ENCODE peak calls at places on chromosome 3, in six cellular contexts. K is endothelial cell of umbilical vein, Q is esophagus muscularis mucosa, D is endothelial cell, T is AG04450, N is heart right ventricle. R is an unnamed sample.

GRCh38 chr3:141876891-141877561 is 583 bp downstream of the ATP1B3 start:
- DNase-seq in K (peak; percentile 64), Q (no peak), D (peak; percentile 50), T (no peak), N (peak; percentile 49), R (peak; percentile 37)

GRCh38 chr3:14583543-14584091 is 43.5 kb upstream of the GRIP2 start:
- DNase-seq in K (no peak), Q (no peak), D (no peak), T (no peak), N (no peak), R (no peak)

GRCh38 chr3:141063831-141064230 is 12.7 kb downstream of the SPSB4 start:
- DNase-seq in K (no peak), Q (no peak), D (no peak), T (no peak), N (no peak), R (no peak)

GRCh38 chr3:127690823-127691452 is 18.2 kb downstream of the ABTB1 start:
- DNase-seq in K (peak; percentile 48), Q (no peak), D (peak; percentile 68), T (no peak), N (no peak), R (no peak)

GRCh38 chr3:151328298-151329036 is 882 bp downstream of the P2RY13 start:
- DNase-seq in K (no peak), Q (no peak), D (no peak), T (no peak), N (no peak), R (no peak)

GRCh38 chr3:53303549-53303948 is 43.8 kb downstream of the DCP1A start:
- DNase-seq in K (no peak), Q (no peak), D (no peak), T (no peak), N (peak; percentile 53), R (no peak)

GRCh38 chr3:50257990-50258389 is 11.0 kb upstream of the SEMA3B start:
- DNase-seq in K (no peak), Q (no peak), D (no peak), T (no peak), N (no peak), R (no peak)

GRCh38 chr3:14273886-14274517 is 95.4 kb downstream of the LSM3 start:
- DNase-seq in K (no peak), Q (no peak), D (no peak), T (no peak), N (no peak), R (no peak)

GRCh38 chr3:25009665-25010064 is 418.4 kb upstream of the RARB start:
- DNase-seq in K (no peak), Q (no peak), D (no peak), T (no peak), N (no peak), R (no peak)

GRCh38 chr3:186307594-186307993 is 54.4 kb downstream of the DGKG start:
- DNase-seq in K (peak; percentile 38), Q (no peak), D (peak; percentile 46), T (peak; percentile 18), N (no peak), R (no peak)

GRCh38 chr3:23648326-23648964 is 157.3 kb upstream of the UBE2E1 start:
- DNase-seq in K (peak; percentile 26), Q (peak; percentile 62), D (no peak), T (no peak), N (no peak), R (no peak)

GRCh38 chr3:41933154-41933676 is 28.7 kb downstream of the ULK4 start:
- DNase-seq in K (peak; percentile 21), Q (peak; percentile 37), D (no peak), T (peak; percentile 62), N (no peak), R (no peak)

GRCh38 chr3:61452536-61452991 is 108.8 kb upstream of the PTPRG start:
- DNase-seq in K (no peak), Q (no peak), D (no peak), T (peak; percentile 18), N (no peak), R (no peak)

GRCh38 chr3:122576174-122576940 is 1.1 kb upstream of the PARP15 start:
- DNase-seq in K (no peak), Q (no peak), D (no peak), T (no peak), N (no peak), R (peak; percentile 79)

GRCh38 chr3:161042023-161042501 is 63.1 kb downstream of the B3GALNT1 start:
- DNase-seq in K (peak; percentile 43), Q (no peak), D (no peak), T (no peak), N (no peak), R (no peak)

GRCh38 chr3:13009132-13009945 is 63.9 kb downstream of the IQSEC1 start:
- DNase-seq in K (peak; percentile 8), Q (no peak), D (no peak), T (no peak), N (peak; percentile 66), R (peak; percentile 64)

GRCh38 chr3:187016639-187017345 is 86.5 kb downstream of the ST6GAL1 start:
- DNase-seq in K (peak; percentile 92), Q (no peak), D (no peak), T (no peak), N (no peak), R (peak; percentile 53)

GRCh38 chr3:130529816-130530215 is 12.8 kb downstream of the COL6A6 start:
- DNase-seq in K (no peak), Q (no peak), D (no peak), T (no peak), N (no peak), R (no peak)

GRCh38 chr3:171743327-171744054 is 66.8 kb downstream of the PLD1 start:
- DNase-seq in K (no peak), Q (no peak), D (no peak), T (no peak), N (no peak), R (no peak)

GRCh38 chr3:65729553-65729952 is 309.2 kb downstream of the MAGI1 start:
- DNase-seq in K (peak; percentile 77), Q (no peak), D (no peak), T (peak; percentile 58), N (peak; percentile 84), R (no peak)

GRCh38 chr3:37256447-37256846 is 82.1 kb upstream of the LRRFIP2 start:
- DNase-seq in K (no peak), Q (no peak), D (no peak), T (no peak), N (no peak), R (no peak)

GRCh38 chr3:184439096-184439495 is 59.2 kb downstream of the CHRD start:
- DNase-seq in K (no peak), Q (no peak), D (no peak), T (no peak), N (no peak), R (no peak)

GRCh38 chr3:184443831-184444230 is 64.0 kb downstream of the CHRD start:
- DNase-seq in K (no peak), Q (no peak), D (no peak), T (no peak), N (no peak), R (no peak)

GRCh38 chr3:184441202-184441900 is 61.5 kb downstream of the CHRD start:
- DNase-seq in K (no peak), Q (peak; percentile 78), D (peak; percentile 29), T (no peak), N (no peak), R (no peak)

GRCh38 chr3:184440161-184440560 is 60.3 kb downstream of the CHRD start:
- DNase-seq in K (no peak), Q (no peak), D (no peak), T (no peak), N (no peak), R (no peak)

DNA sequence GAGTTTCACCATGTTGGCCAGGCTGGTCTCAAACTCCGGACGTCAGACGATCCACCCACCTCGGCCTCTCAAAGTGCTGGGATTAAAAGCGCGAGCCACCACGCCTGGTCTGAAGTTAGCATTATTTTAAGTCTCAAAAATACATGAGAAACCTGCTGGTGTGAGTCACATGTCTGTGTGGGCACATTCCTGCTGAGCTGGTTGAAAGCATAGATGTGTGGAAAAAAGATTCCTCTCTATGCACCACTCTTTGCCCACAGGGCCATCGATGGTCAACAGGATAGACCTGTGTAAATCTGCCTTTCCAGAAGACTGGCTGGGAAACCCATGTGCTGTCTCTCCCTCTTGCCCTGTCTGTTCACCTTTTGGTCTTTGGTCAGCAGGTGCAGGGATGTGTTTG is 63.5 kb downstream of the CHRD start:
- DNase-seq in K (no peak), Q (peak; percentile 70), D (no peak), T (no peak), N (no peak), R (no peak)
- TF ChIP-seq CTCF in K (no peak), Q (no peak), D (no peak), T (no peak), N (no peak), R (no peak)

GRCh38 chr3:113783980-113784379 is 37.1 kb downstream of the ATP6V1A start:
- DNase-seq in K (peak; percentile 85), Q (no peak), D (peak; percentile 12), T (no peak), N (no peak), R (no peak)
- TF ChIP-seq CTCF in K (no peak), Q (no peak), D (no peak), T (no peak), N (no peak), R (no peak)

DNA sequence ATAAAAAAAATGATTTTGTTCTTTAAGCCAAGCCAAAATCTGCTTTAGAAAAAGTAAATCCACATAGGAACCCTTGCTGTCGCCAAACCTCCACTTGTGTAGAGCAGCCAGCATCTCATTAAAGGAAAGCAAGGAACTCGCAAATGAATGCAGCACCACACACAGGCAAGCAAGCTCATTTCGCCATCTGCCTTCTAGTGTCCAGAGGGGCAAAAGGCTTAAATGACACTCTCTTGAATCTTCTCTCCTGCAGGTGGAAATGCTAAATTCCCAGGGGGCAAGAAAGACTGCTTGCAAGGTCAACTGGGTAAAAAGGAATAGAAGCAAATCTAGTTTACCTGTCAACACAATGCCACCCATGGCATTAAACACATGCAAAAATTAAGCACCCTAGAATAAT is 2.4 kb downstream of the MB21D2 start:
- DNase-seq in K (peak; percentile 32), Q (no peak), D (peak; percentile 10), T (no peak), N (no peak), R (peak; percentile 35)
- TF ChIP-seq CTCF in K (no peak), Q (no peak), D (no peak), T (peak; percentile 49), N (peak; percentile 8), R (peak; percentile 65)

GRCh38 chr3:145359040-145359439 is 801.9 kb downstream of the PLOD2 start:
- DNase-seq in K (no peak), Q (no peak), D (no peak), T (no peak), N (no peak), R (no peak)

GRCh38 chr3:145357453-145357852 is 803.5 kb downstream of the PLOD2 start:
- DNase-seq in K (peak; percentile 4), Q (no peak), D (no peak), T (no peak), N (no peak), R (no peak)

DNA sequence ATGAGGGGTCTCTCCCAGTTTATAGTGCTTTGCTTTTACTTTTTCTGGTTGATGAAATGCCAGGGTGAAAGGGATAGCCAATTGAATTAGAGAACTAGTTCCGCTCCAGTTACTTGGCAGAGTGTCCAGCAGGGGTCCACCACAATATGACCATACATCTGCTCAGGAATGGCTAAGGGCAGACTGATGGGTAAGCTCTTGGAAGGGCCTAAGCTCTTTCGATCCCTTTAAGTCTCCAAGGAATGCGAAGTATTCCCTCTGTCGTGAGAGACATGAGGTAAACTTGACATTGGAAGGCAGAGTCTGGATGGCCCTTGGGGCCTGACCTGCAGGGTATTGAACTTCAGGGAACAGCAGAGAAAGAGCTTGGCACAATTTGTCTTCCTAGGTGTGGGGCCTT is 805.8 kb downstream of the PLOD2 start:
- DNase-seq in K (no peak), Q (no peak), D (no peak), T (no peak), N (no peak), R (no peak)
- TF ChIP-seq CTCF in K (no peak), Q (no peak), D (no peak), T (no peak), N (no peak), R (no peak)

GRCh38 chr3:136885357-136886213 is 23.6 kb downstream of the NCK1 start:
- DNase-seq in K (no peak), Q (no peak), D (no peak), T (no peak), N (no peak), R (no peak)
- TF ChIP-seq CTCF in K (no peak), Q (no peak), D (no peak), T (no peak), N (no peak), R (no peak)